ENCODE peak calls at places on chromosome 11, in eight cellular contexts. Z, C, T, M, P, I, L and A are unnamed samples.

GRCh38 chr11:91527380-91528030 is 697.1 kb upstream of the FAT3 start:
- DNase-seq in P (no peak), C (no peak), I (no peak), L (no peak), M (no peak), T (no peak), Z (no peak), A (no peak)

GRCh38 chr11:87967459-87967858 is 207.8 kb downstream of the RAB38 start:
- DNase-seq in C (no peak), I (no peak), T (no peak), L (no peak), M (no peak), P (no peak), Z (no peak), A (no peak)

GRCh38 chr11:35246725-35247124 is 107.8 kb downstream of the CD44 start:
- DNase-seq in M (no peak), C (no peak), L (peak; percentile 59), I (no peak), Z (no peak), P (no peak), T (no peak), A (no peak)

GRCh38 chr11:898160-898517 is 12.5 kb downstream of the CHID1 start:
- DNase-seq in L (no peak), T (no peak), C (no peak), M (peak; percentile 63), I (no peak), Z (no peak), P (no peak), A (no peak)

GRCh38 chr11:31414338-31414737 is 44.7 kb downstream of the DNAJC24 start:
- DNase-seq in Z (no peak), T (no peak), P (no peak), C (no peak), I (no peak), M (no peak), L (no peak), A (no peak)

GRCh38 chr11:10322830-10323792 is 18.2 kb downstream of the ADM start:
- DNase-seq in L (peak; percentile 56), I (peak; percentile 67), T (peak; percentile 73), Z (peak; percentile 65), P (no peak), M (peak; percentile 34), C (no peak), A (peak; percentile 80)

GRCh38 chr11:59152312-59152967 is 9.8 kb downstream of the FAM111A start:
- DNase-seq in P (no peak), I (no peak), M (no peak), T (no peak), C (no peak), L (no peak), Z (no peak), A (no peak)

GRCh38 chr11:35330156-35330889 is 89.0 kb downstream of the SLC1A2 start:
- DNase-seq in C (no peak), M (no peak), P (no peak), I (no peak), L (no peak), Z (no peak), T (no peak), A (no peak)

GRCh38 chr11:43751726-43752125 is 71.2 kb downstream of the HSD17B12 start:
- DNase-seq in I (no peak), P (no peak), L (no peak), M (no peak), Z (no peak), T (no peak), C (no peak), A (no peak)

GRCh38 chr11:43746670-43747069 is 66.1 kb downstream of the HSD17B12 start:
- DNase-seq in T (no peak), P (no peak), L (no peak), M (no peak), Z (no peak), I (no peak), C (no peak), A (no peak)

GRCh38 chr11:43748095-43748494 is 67.6 kb downstream of the HSD17B12 start:
- DNase-seq in L (no peak), T (no peak), P (no peak), M (no peak), Z (no peak), I (no peak), C (no peak), A (no peak)

DNA sequence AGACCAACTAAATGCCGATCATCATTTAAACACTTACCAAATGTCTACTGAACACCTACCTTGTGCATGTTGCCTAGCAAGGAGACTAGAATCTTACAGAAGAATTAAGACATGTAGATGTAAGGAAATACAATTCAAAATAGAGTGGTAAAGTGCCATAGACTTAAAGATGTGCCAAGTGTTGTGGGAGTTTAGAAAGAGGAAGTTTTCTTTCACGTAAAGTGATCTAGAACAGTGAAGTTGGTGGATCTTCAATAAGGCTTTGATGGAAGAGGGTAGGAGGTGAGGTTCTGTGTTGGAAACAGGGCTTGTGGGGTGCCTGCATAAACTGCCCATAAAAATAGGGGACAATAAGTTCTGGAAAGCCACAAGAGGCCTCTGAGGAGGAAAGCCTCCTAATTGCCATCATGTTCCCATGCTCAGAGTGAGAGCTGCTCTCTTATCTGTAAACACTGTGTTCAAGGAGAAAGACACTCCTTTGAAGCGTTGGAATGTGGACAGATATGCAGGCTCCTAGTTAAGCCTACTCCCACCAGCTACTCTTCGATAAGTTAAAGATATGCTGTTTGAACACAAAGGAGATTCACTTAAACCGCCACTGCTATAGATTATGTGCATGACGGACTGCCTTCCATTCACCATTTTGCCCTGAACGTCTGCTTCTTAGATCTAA is 66.7 kb downstream of the HSD17B12 start:
- DNase-seq in M (no peak), T (no peak), L (no peak), I (no peak), Z (no peak), C (no peak), P (no peak), A (no peak)
- TF ChIP-seq POLR2A in M (no peak), T (no peak), L (no peak), I (no peak), Z (no peak), C (no peak), P (no peak), A (no peak)

GRCh38 chr11:123742778-123743177 is 1.3 kb upstream of the ZNF202 start:
- DNase-seq in Z (no peak), I (no peak), L (no peak), P (no peak), C (no peak), T (no peak), M (no peak), A (no peak)

GRCh38 chr11:123738374-123738773 is 3.1 kb downstream of the ZNF202 start:
- DNase-seq in M (no peak), Z (no peak), L (no peak), P (no peak), I (no peak), C (no peak), T (no peak), A (no peak)

GRCh38 chr11:123740787-123741158 is 687 bp downstream of the ZNF202 start:
- DNase-seq in M (no peak), T (peak; percentile 7), Z (no peak), L (no peak), P (no peak), C (no peak), I (no peak), A (no peak)

GRCh38 chr11:123742334-123742733 is 874 bp upstream of the ZNF202 start:
- DNase-seq in M (no peak), I (no peak), P (no peak), C (no peak), L (no peak), Z (no peak), T (no peak), A (no peak)

GRCh38 chr11:123741159-123741951 is at the start of gene ZNF202:
- DNase-seq in P (peak; percentile 90), Z (peak; percentile 94), I (peak; percentile 92), C (peak; percentile 74), L (peak; percentile 91), T (peak; percentile 92), M (peak; percentile 46), A (peak; percentile 94)
- TF ChIP-seq POLR2A in P (peak; percentile 42), Z (peak; percentile 58), I (no peak), C (peak; percentile 77), L (no peak), T (peak; percentile 79), M (peak; percentile 21), A (no peak)

GRCh38 chr11:93738647-93739081 is 2.6 kb downstream of the TAF1D start:
- DNase-seq in C (no peak), T (no peak), M (no peak), P (no peak), L (no peak), Z (no peak), I (no peak), A (no peak)

GRCh38 chr11:93736129-93736528 is 5.2 kb downstream of the TAF1D start:
- DNase-seq in P (no peak), M (no peak), T (no peak), I (no peak), L (no peak), Z (no peak), C (no peak), A (no peak)

GRCh38 chr11:93740031-93740801 is 1.1 kb downstream of the TAF1D start:
- DNase-seq in Z (no peak), C (no peak), T (peak; percentile 49), M (peak; percentile 5), P (peak; percentile 30), I (no peak), L (no peak), A (no peak)

GRCh38 chr11:93735627-93736026 is 5.7 kb downstream of the TAF1D start:
- DNase-seq in M (no peak), P (no peak), L (no peak), Z (no peak), I (no peak), T (no peak), C (no peak), A (no peak)

DNA sequence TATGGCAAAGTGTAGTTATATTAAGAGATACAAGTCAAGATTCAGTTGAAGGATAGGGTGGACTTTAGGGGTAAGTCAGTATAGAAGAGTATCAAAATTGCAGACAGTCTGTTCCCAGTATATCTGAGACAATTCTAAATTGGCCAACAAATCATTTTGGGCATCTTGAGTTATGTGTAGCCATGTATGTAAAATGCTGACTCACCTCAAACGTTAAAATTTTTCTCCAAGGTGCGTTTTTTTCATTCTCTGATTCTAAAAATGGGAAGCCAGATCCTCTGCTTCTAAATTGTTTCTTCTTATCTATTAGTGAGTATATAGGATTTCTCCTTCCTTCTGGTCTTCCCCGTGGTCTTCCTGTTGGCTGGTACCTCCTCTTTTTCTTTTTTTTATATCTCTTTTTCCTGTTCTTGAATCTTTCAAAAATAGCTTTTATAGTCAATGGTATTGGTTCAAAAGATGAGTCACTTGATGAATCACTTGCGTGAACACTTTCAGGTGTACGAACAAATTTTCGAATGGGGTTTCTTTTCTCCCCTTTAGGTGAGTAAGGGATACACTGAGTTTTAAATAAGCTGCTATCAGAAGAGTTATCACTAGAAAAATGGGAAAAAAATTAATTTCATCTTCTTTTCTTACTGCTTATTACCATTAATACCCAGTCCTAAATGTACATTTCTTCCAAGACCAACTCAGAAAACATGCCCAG is 3.2 kb downstream of the TAF1D start:
- DNase-seq in L (no peak), I (no peak), M (no peak), T (no peak), Z (no peak), C (no peak), P (no peak), A (no peak)
- TF ChIP-seq POLR2A in L (no peak), I (no peak), M (no peak), T (no peak), Z (no peak), C (no peak), P (no peak), A (no peak)

DNA sequence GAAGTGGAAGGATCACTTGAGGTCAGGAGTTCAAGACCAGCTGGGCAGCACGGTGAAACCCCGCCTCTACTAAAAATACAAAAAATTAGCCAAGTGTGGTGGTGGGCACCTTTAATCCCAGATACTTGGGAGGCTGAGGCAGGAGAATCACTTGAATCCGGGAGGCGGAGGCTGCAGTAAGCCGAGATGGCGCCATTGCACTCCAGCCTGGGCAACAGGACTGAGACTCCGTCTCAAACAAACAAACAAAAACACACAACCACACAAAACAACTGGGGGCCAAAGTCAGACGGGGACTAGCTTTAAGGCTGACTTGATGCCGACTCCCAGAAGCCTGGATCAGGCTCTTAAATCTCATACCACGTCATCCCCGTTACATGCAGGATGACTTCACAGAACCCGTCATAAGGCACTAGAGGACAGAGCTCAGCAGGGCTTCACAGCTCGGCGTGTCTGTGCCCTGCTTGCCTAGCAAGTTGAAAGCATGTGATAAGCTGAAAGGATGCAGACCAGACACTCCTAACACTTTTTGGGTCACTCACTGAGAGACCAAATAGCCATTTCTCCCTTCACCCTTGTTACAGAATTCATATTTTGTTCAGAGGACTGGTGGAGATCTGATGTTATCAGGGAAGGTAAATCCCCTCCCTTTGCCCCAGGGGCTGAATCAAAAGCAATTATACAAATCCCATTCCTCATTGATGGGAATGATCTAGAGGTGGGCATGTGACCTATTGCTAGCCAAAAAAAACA is 65.5 kb downstream of the GAB2 start:
- DNase-seq in Z (no peak), I (no peak), C (no peak), P (no peak), M (no peak), T (no peak), L (no peak), A (no peak)
- TF ChIP-seq POLR2A in Z (no peak), I (no peak), C (no peak), P (no peak), M (no peak), T (no peak), L (no peak), A (no peak)